ENCODE peak calls at places on chromosome 5, in five cellular contexts. F is CD4-positive, alpha-beta T cell; B is T-helper 2 cell; U is psoas muscle; T is GM12865. I is an unnamed sample.

GRCh38 chr5:114223866-114224265 is 138.0 kb upstream of the KCNN2 start:
- DNase-seq in U (no peak), B (no peak), T (peak), F (no peak), I (no peak)

GRCh38 chr5:35324201-35324600 is 93.9 kb upstream of the PRLR start:
- DNase-seq in F (no peak), T (no peak), U (no peak), B (no peak), I (no peak)

GRCh38 chr5:57438162-57438561 is 44.4 kb downstream of the ACTBL2 start:
- DNase-seq in U (no peak), F (no peak), B (no peak), T (no peak), I (no peak)

GRCh38 chr5:153222956-153223355 is 267.5 kb upstream of the GRIA1 start:
- DNase-seq in U (no peak), B (no peak), F (no peak), T (no peak), I (no peak)

GRCh38 chr5:157108961-157109360 is at the start of gene HAVCR2:
- DNase-seq in U (no peak), F (peak), B (peak), T (peak), I (peak)

GRCh38 chr5:6719896-6720560 is 6.8 kb downstream of the TENT4A start:
- DNase-seq in B (no peak), T (no peak), U (no peak), F (no peak), I (no peak)

GRCh38 chr5:160254706-160255105 is 25.4 kb downstream of the FABP6 start:
- DNase-seq in B (no peak), T (no peak), U (no peak), F (no peak), I (no peak)

GRCh38 chr5:43369651-43370050 is 42.5 kb downstream of the CCL28 start:
- DNase-seq in B (no peak), U (no peak), T (no peak), F (no peak), I (no peak)

GRCh38 chr5:81774359-81774758 is 23.5 kb upstream of the SSBP2 start:
- DNase-seq in T (no peak), F (no peak), U (no peak), B (no peak), I (no peak)

GRCh38 chr5:178269499-178269898 is 36.9 kb upstream of the PHYKPL start:
- DNase-seq in F (no peak), U (no peak), T (no peak), B (no peak), I (no peak)

GRCh38 chr5:129960831-129961230 is 56.6 kb downstream of the CHSY3 start:
- DNase-seq in B (no peak), F (no peak), U (no peak), T (no peak), I (no peak)

GRCh38 chr5:174141398-174141797 is 95.9 kb downstream of the NSG2 start:
- DNase-seq in F (no peak), U (no peak), T (no peak), B (no peak), I (no peak)

GRCh38 chr5:134041570-134042411 is 37.0 kb upstream of the VDAC1 start:
- DNase-seq in F (no peak), U (no peak), B (no peak), T (peak), I (no peak)

GRCh38 chr5:1912951-1913565 is 30.3 kb upstream of the IRX4 start:
- DNase-seq in F (no peak), B (no peak), U (no peak), T (no peak), I (no peak)

GRCh38 chr5:76582252-76583162 is 40.7 kb downstream of the F2RL2 start:
- DNase-seq in F (no peak), B (no peak), U (no peak), T (peak), I (no peak)

GRCh38 chr5:143008809-143009521 is 238.8 kb downstream of the ARHGAP26 start:
- DNase-seq in U (no peak), T (peak), F (peak), B (peak), I (peak)

GRCh38 chr5:74275204-74275992 is 365.1 kb downstream of the ENC1 start:
- DNase-seq in T (no peak), B (no peak), U (no peak), F (no peak), I (no peak)

GRCh38 chr5:58793888-58794287 is 211.0 kb downstream of the RAB3C start:
- DNase-seq in U (no peak), F (no peak), B (no peak), T (no peak), I (no peak)

GRCh38 chr5:91495699-91496098 is 112.6 kb upstream of the ARRDC3 start:
- DNase-seq in U (no peak), T (no peak), B (no peak), F (no peak), I (no peak)

GRCh38 chr5:139688088-139688702 is 40.0 kb downstream of the CXXC5 start:
- DNase-seq in B (no peak), U (no peak), T (no peak), F (no peak), I (no peak)

GRCh38 chr5:72427016-72427415 is 80.2 kb downstream of the ZNF366 start:
- DNase-seq in U (no peak), B (no peak), T (no peak), F (no peak), I (no peak)

GRCh38 chr5:122156724-122157325 is 27.5 kb downstream of the ZNF474 start:
- DNase-seq in F (no peak), U (no peak), T (peak), B (no peak), I (no peak)